ENCODE peak calls at places on chromosomes 12 and 14, in seven cellular contexts. O is IMR-90, B is stomach, Q is Peyer's patch, P is adrenal gland, A is spleen, F is A549. W is an unnamed sample. For H3K4me1, the result is how much of the 10 kb centered on the place peaks cover.

GRCh38 chr14:100898935-100899840 is 4.3 kb downstream of the RTL1 start:
- DNase-seq in O (no peak), B (no peak), Q (no peak), P (peak), A (peak), F (no peak), W (peak)

GRCh38 chr12:63822352-63822751 is 22.1 kb upstream of the SRGAP1 start:
- DNase-seq in O (peak), B (no peak), Q (no peak), P (no peak), A (no peak), F (no peak), W (no peak)

GRCh38 chr12:31736472-31736871 is 7.7 kb upstream of the AMN1 start:
- DNase-seq in O (peak), B (no peak), Q (no peak), P (peak), A (no peak), F (peak), W (no peak)

GRCh38 chr12:60209933-60210332 is 614.1 kb downstream of the SLC16A7 start:
- DNase-seq in O (no peak), B (no peak), Q (no peak), P (no peak), A (no peak), F (no peak), W (no peak)

GRCh38 chr12:5515458-5515857 is 83.5 kb downstream of the NTF3 start:
- DNase-seq in O (no peak), B (no peak), Q (no peak), P (no peak), A (no peak), F (no peak), W (no peak)

GRCh38 chr12:34602213-34602940 is 580.1 kb downstream of the ALG10 start:
- DNase-seq in O (no peak), B (no peak), Q (no peak), P (no peak), A (peak), F (no peak), W (no peak)

GRCh38 chr14:76647699-76648298 is 113.5 kb upstream of the VASH1 start:
- DNase-seq in O (peak), B (no peak), Q (no peak), P (peak), A (no peak), F (peak), W (peak)

GRCh38 chr12:11607313-11608081 is 42.0 kb upstream of the ETV6 start:
- DNase-seq in O (peak), B (no peak), Q (no peak), P (peak), A (no peak), F (no peak), W (no peak)

GRCh38 chr12:93318720-93319522 is 58.8 kb upstream of the NUDT4 start:
- DNase-seq in O (no peak), B (no peak), Q (no peak), P (no peak), A (no peak), F (no peak), W (no peak)

GRCh38 chr14:74638970-74639369 is 26.9 kb upstream of the LTBP2 start:
- DNase-seq in O (no peak), B (no peak), Q (no peak), P (no peak), A (no peak), F (no peak), W (no peak)

GRCh38 chr14:73426877-73427276 is 31.5 kb downstream of the NUMB start:
- DNase-seq in O (peak), B (no peak), Q (no peak), P (no peak), A (no peak), F (no peak), W (no peak)

GRCh38 chr12:54017845-54018607 is 9.2 kb downstream of the HOXC8 start:
- DNase-seq in O (peak), B (peak), Q (peak), P (peak), A (peak), F (peak), W (peak)

GRCh38 chr14:75515631-75515999 is 6.7 kb upstream of the BATF start:
- DNase-seq in O (no peak), B (no peak), Q (peak), P (no peak), A (peak), F (no peak), W (no peak)

DNA sequence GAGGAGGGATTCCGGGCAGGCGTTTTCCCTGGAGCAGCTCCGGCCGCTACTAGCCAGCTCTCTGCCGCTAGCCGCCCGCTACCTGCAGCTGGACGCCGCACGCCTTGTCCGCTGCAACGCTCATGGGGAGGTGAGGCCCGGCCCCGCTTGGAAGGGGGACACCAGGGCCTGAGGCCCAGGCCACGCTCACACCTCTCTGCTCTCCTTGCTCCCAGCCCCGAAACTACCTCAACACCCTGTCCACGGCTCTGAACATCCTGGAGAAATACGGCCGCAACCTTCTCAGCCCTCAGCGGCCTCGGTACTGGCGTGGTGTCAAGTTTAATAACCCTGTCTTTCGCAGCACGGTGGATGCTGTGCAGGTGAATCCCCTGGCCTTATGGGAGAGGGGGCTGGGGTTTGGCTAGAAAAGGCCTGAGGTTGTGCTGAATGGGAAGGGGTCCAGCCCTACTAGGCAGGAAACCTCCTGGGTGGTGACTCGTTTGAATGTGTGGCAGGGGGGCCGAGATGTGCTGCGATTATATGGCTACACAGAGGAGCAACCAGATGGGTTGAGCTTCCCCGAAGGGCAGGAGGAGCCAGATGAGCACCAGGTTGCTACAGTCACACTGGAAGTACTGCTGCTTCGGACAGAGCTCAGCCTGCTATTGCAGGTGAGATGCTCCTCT is 597 bp downstream of the RNF31 start:
- DNase-seq in O (no peak), B (no peak), Q (no peak), P (no peak), A (no peak), F (no peak), W (no peak)
- H3K4me1 ChIP-seq in O (under half), B (half or more), Q (under half), P (under half), A (under half), F (under half), W (under half)

GRCh38 chr14:102511538-102511937 is 2.0 kb upstream of the ANKRD9 start:
- DNase-seq in O (no peak), B (no peak), Q (no peak), P (no peak), A (no peak), F (no peak), W (no peak)

GRCh38 chr14:102508410-102508773 is 1.2 kb downstream of the ANKRD9 start:
- DNase-seq in O (no peak), B (peak), Q (no peak), P (no peak), A (no peak), F (peak), W (no peak)

GRCh38 chr14:102508774-102509743 is 517 bp downstream of the ANKRD9 start:
- DNase-seq in O (peak), B (peak), Q (peak), P (peak), A (peak), F (peak), W (peak)

GRCh38 chr14:102510616-102511520 is 1.3 kb upstream of the ANKRD9 start:
- DNase-seq in O (no peak), B (peak), Q (peak), P (no peak), A (no peak), F (peak), W (peak)

DNA sequence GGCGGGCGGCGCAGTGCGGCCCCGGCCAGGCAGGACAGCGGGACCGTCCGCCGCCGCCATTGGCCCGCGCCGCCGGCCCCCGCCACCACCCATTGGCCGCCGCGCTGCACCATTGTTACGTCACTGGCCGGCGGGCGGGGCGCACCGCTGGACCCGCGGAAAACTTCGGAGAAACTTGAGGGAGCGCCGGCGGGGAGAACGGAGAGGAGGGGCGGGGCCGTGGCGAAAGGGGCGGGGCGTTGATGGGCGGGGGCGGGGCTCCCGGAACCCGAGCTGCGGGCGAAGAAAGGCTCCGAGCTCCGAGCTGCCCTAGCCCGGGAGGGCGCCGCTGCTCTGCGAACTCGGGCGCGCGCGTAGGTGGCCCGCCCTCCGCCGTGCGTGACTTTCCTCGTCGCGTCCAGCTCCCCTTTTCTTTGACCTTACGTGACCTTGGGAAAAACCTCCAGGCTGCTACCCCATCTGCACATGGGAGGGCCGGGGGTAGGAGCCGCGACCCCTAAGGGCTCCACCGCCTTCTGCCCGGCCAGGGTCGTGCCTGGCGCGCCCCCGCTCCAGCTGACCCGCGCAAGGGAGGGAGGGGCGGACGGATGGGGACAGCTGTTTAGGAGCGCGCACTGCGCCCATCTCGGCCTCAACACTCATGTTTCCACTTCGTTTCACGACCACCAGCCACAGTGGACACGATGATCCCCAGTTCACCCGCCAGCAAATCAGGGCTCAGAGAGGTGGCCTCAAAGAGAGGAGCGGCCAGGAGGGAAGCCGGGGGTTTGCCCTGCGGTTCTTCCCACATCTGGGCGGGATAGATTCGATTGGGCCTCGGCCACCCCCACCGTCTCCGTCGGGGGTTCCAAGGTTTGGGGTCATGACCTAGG is at the start of gene ANKRD9:
- DNase-seq in O (peak), B (peak), Q (peak), P (peak), A (peak), F (peak), W (peak)
- TF ChIP-seq POLR2A in O (no peak), B (no peak), Q (peak), P (no peak), A (no peak), F (peak), W (no peak)

GRCh38 chr12:104665296-104665695 is 208.5 kb downstream of the CHST11 start:
- DNase-seq in O (no peak), B (no peak), Q (no peak), P (no peak), A (no peak), F (no peak), W (no peak)
- H3K4me1 ChIP-seq in O (under half), B (half or more), Q (under half), P (under half), A (under half), F (half or more), W (under half)

DNA sequence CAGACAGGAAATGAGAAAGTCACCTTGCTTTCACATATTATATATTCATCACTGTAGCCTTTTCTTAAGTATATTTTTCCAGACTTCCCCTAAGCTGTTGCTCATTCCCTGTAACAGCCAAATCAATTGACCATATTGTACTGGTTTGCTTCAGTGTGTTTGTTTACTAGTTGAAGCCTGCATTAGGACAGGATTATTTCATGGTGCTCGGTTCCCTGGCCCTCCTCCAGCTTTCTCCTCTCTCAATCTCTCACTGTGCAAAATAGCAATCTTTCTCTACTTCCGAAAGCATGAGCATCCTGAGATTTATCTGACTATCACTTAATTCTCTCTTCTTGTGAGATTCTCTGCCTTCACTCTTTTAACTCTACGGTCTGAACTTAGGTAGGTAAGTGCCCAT is 2.4 kb downstream of the SLC35F4 start:
- DNase-seq in O (no peak), B (no peak), Q (no peak), P (no peak), A (no peak), F (no peak), W (no peak)
- TF ChIP-seq POLR2A in O (no peak), B (no peak), Q (no peak), P (no peak), A (no peak), F (no peak), W (no peak)

GRCh38 chr14:21987937-21988336 is 314.3 kb upstream of the OR4E1 start:
- DNase-seq in O (peak), B (no peak), Q (no peak), P (no peak), A (no peak), F (peak), W (no peak)
- H3K4me1 ChIP-seq in O (under half), B (under half), Q (under half), P (under half), A (under half), F (under half), W (under half)

DNA sequence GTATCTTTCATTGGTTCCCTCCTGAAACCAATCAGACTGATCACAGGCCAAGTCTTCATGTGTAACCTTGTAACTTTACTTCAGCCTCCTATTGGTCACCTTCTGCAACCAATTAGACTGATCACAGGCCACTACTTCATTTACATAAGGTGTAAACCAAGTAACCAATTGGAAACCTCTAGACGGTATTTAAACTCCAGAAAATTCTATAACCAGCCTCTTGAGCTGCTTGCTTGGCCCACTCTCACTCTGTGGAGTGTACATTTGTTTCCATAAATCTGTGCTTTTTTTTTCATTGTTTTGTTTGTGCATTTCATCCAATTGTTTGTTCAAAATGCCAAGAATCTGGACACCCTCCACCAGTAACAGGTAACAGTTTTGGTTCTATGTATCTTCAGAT is 47.5 kb downstream of the EIF2S3B start:
- DNase-seq in O (no peak), B (no peak), Q (no peak), P (no peak), A (no peak), F (no peak), W (no peak)
- TF ChIP-seq POLR2A in O (no peak), B (no peak), Q (no peak), P (no peak), A (no peak), F (no peak), W (no peak)

DNA sequence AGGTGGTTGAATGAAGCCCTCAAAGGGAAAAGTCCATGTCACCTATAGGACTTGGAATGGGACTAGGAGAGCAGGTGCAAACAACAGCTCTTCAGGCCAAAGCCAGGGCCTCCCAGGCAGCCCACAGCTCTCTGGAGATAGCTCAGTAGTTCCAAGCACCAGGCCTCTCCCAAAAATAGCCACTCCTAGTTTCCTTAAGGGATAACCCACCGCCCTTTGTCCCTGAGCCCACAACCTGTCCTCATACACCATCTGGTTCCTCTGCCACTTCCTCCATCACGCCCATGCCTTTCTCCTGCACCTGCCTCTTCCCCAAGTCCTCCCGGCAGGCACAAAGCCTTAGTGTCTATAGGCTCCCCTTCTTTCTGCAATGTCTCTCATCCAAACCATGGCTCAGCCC is 2.1 kb downstream of the RAB15 start:
- DNase-seq in O (no peak), B (no peak), Q (no peak), P (no peak), A (no peak), F (no peak), W (no peak)
- H3K4me1 ChIP-seq in O (under half), B (under half), Q (under half), P (under half), A (under half), F (under half), W (under half)

DNA sequence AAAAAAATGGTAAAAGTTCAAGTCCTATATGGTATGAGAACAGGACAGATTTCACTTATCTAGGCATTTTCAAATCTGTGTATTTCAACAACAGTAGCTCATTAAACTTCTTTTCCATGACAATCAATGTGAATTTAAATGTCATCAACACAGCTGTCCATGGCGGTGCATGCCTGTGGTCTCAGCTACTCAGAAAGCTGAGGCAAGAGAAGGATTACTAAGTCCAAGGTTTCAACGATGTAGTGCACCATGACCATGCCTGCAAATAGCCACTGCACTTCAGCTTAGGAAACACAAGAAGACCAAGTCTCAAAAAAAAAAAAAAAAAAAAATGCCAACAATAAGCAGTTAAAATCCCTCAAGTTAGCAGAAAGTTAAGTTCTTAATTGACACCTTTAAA is 214.6 kb downstream of the C12orf50 start:
- DNase-seq in O (peak), B (no peak), Q (no peak), P (no peak), A (no peak), F (peak), W (no peak)
- TF ChIP-seq POLR2A in O (no peak), B (no peak), Q (no peak), P (no peak), A (no peak), F (no peak), W (no peak)

GRCh38 chr14:32013083-32013482 is 64.0 kb upstream of the ARHGAP5 start:
- DNase-seq in O (no peak), B (no peak), Q (no peak), P (no peak), A (no peak), F (peak), W (no peak)
- H3K4me1 ChIP-seq in O (under half), B (under half), Q (under half), P (under half), A (under half), F (under half), W (under half)

GRCh38 chr12:1690578-1691122 is at the start of gene ADIPOR2:
- DNase-seq in O (peak), B (peak), Q (peak), P (peak), A (peak), F (peak), W (peak)
- TF ChIP-seq POLR2A in O (peak), B (peak), Q (peak), P (peak), A (no peak), F (peak), W (peak)